ENCODE peak calls at places on chromosome 16, in eight cellular contexts. One of them, this sample, is unnamed.

GRCh38 chr16:84368327-84368996 is at the start of gene ATP2C2:
- DNase-seq in HCT116: peak; percentile 51
- DNase-seq in SK-N-SH: peak; percentile 38
- DNase-seq in H1: peak; percentile 66
- DNase-seq in fibroblast of lung: no peak
- DNase-seq in H9: peak; percentile 92
- DNase-seq in GM23248: no peak
- DNase-seq in trophoblast cell: peak; percentile 33
- DNase-seq in this sample: peak; percentile 91

GRCh38 chr16:16966439-16966838 is 504.3 kb downstream of the XYLT1 start:
- DNase-seq in fibroblast of lung: no peak
- DNase-seq in H9: no peak
- DNase-seq in GM23248: no peak
- DNase-seq in H1: no peak
- DNase-seq in trophoblast cell: no peak
- DNase-seq in HCT116: no peak
- DNase-seq in SK-N-SH: no peak
- DNase-seq in this sample: no peak

GRCh38 chr16:27404163-27404823 is 2.3 kb downstream of the IL21R start:
- DNase-seq in H9: no peak
- DNase-seq in GM23248: no peak
- DNase-seq in fibroblast of lung: no peak
- DNase-seq in HCT116: no peak
- DNase-seq in H1: no peak
- DNase-seq in trophoblast cell: no peak
- DNase-seq in SK-N-SH: no peak
- DNase-seq in this sample: no peak

GRCh38 chr16:81592353-81592866 is 147.8 kb downstream of the CMIP start:
- DNase-seq in H1: no peak
- DNase-seq in H9: no peak
- DNase-seq in fibroblast of lung: no peak
- DNase-seq in SK-N-SH: no peak
- DNase-seq in trophoblast cell: no peak
- DNase-seq in HCT116: no peak
- DNase-seq in GM23248: no peak
- DNase-seq in this sample: peak; percentile 89

GRCh38 chr16:19102187-19102872 is 11.4 kb upstream of the ITPRIPL2 start:
- DNase-seq in GM23248: peak; percentile 42
- DNase-seq in SK-N-SH: no peak
- DNase-seq in HCT116: no peak
- DNase-seq in H9: no peak
- DNase-seq in H1: no peak
- DNase-seq in trophoblast cell: peak; percentile 23
- DNase-seq in fibroblast of lung: no peak
- DNase-seq in this sample: no peak

GRCh38 chr16:55700961-55701360 is 45.2 kb downstream of the SLC6A2 start:
- DNase-seq in GM23248: peak; percentile 3
- DNase-seq in trophoblast cell: peak; percentile 75
- DNase-seq in fibroblast of lung: no peak
- DNase-seq in H9: no peak
- DNase-seq in SK-N-SH: no peak
- DNase-seq in HCT116: no peak
- DNase-seq in H1: no peak
- DNase-seq in this sample: no peak

GRCh38 chr16:57355898-57356414 is 2.6 kb upstream of the CCL22 start:
- DNase-seq in GM23248: no peak
- DNase-seq in H1: no peak
- DNase-seq in H9: no peak
- DNase-seq in SK-N-SH: no peak
- DNase-seq in HCT116: no peak
- DNase-seq in trophoblast cell: no peak
- DNase-seq in fibroblast of lung: no peak
- DNase-seq in this sample: no peak

GRCh38 chr16:13756411-13756810 is 163.5 kb upstream of the ERCC4 start:
- DNase-seq in trophoblast cell: no peak
- DNase-seq in fibroblast of lung: no peak
- DNase-seq in GM23248: no peak
- DNase-seq in HCT116: no peak
- DNase-seq in H1: no peak
- DNase-seq in SK-N-SH: no peak
- DNase-seq in H9: no peak
- DNase-seq in this sample: no peak

GRCh38 chr16:74773431-74774222 is 993 bp downstream of the FA2H start:
- DNase-seq in GM23248: no peak
- DNase-seq in fibroblast of lung: no peak
- DNase-seq in SK-N-SH: no peak
- DNase-seq in H9: no peak
- DNase-seq in H1: no peak
- DNase-seq in trophoblast cell: no peak
- DNase-seq in HCT116: no peak
- DNase-seq in this sample: peak; percentile 42

GRCh38 chr16:4358831-4359561 is 7.9 kb upstream of the PAM16 start:
- DNase-seq in trophoblast cell: no peak
- DNase-seq in fibroblast of lung: peak; percentile 34
- DNase-seq in SK-N-SH: peak; percentile 93
- DNase-seq in H9: peak; percentile 82
- DNase-seq in HCT116: no peak
- DNase-seq in GM23248: peak; percentile 63
- DNase-seq in H1: no peak
- DNase-seq in this sample: peak; percentile 56

GRCh38 chr16:27239026-27239425 is 29.5 kb downstream of the NSMCE1 start:
- DNase-seq in fibroblast of lung: no peak
- DNase-seq in trophoblast cell: no peak
- DNase-seq in GM23248: no peak
- DNase-seq in HCT116: no peak
- DNase-seq in H1: no peak
- DNase-seq in H9: no peak
- DNase-seq in SK-N-SH: no peak
- DNase-seq in this sample: no peak

GRCh38 chr16:22664132-22664531 is 149.8 kb upstream of the HS3ST2 start:
- DNase-seq in H1: no peak
- DNase-seq in GM23248: no peak
- DNase-seq in trophoblast cell: no peak
- DNase-seq in fibroblast of lung: no peak
- DNase-seq in SK-N-SH: no peak
- DNase-seq in H9: peak; percentile 27
- DNase-seq in HCT116: no peak
- DNase-seq in this sample: no peak

GRCh38 chr16:59719121-59719520 is 985.0 kb upstream of the GOT2 start:
- DNase-seq in H1: no peak
- DNase-seq in GM23248: peak; percentile 43
- DNase-seq in fibroblast of lung: peak; percentile 35
- DNase-seq in HCT116: no peak
- DNase-seq in H9: no peak
- DNase-seq in trophoblast cell: no peak
- DNase-seq in SK-N-SH: no peak
- DNase-seq in this sample: no peak

GRCh38 chr16:85357323-85357722 is 245.1 kb upstream of the CIBAR2 start:
- DNase-seq in HCT116: no peak
- DNase-seq in H1: no peak
- DNase-seq in fibroblast of lung: no peak
- DNase-seq in SK-N-SH: no peak
- DNase-seq in trophoblast cell: no peak
- DNase-seq in GM23248: no peak
- DNase-seq in H9: no peak
- DNase-seq in this sample: no peak

GRCh38 chr16:56658476-56658875 is 717 bp downstream of the MT1F start:
- DNase-seq in trophoblast cell: no peak
- DNase-seq in H1: no peak
- DNase-seq in fibroblast of lung: no peak
- DNase-seq in SK-N-SH: no peak
- DNase-seq in H9: no peak
- DNase-seq in GM23248: no peak
- DNase-seq in HCT116: no peak
- DNase-seq in this sample: no peak

GRCh38 chr16:75216576-75216975 is 2.2 kb upstream of the CTRB1 start:
- DNase-seq in H9: no peak
- DNase-seq in HCT116: no peak
- DNase-seq in H1: no peak
- DNase-seq in trophoblast cell: peak; percentile 63
- DNase-seq in GM23248: no peak
- DNase-seq in fibroblast of lung: no peak
- DNase-seq in SK-N-SH: no peak
- DNase-seq in this sample: no peak

GRCh38 chr16:23274968-23275367 is 27.1 kb upstream of the SCNN1B start:
- DNase-seq in fibroblast of lung: no peak
- DNase-seq in H1: no peak
- DNase-seq in SK-N-SH: no peak
- DNase-seq in trophoblast cell: no peak
- DNase-seq in H9: peak; percentile 48
- DNase-seq in GM23248: no peak
- DNase-seq in HCT116: peak; percentile 56
- DNase-seq in this sample: no peak

GRCh38 chr16:67966549-67967182 is 1.8 kb downstream of the SLC12A4 start:
- DNase-seq in H1: no peak
- DNase-seq in fibroblast of lung: peak; percentile 28
- DNase-seq in H9: peak; percentile 88
- DNase-seq in trophoblast cell: peak; percentile 33
- DNase-seq in SK-N-SH: no peak
- DNase-seq in HCT116: peak; percentile 24
- DNase-seq in GM23248: peak; percentile 61
- DNase-seq in this sample: no peak

GRCh38 chr16:80725566-80726162 is 78.7 kb downstream of the CDYL2 start:
- DNase-seq in H9: no peak
- DNase-seq in HCT116: no peak
- DNase-seq in H1: no peak
- DNase-seq in fibroblast of lung: no peak
- DNase-seq in GM23248: no peak
- DNase-seq in trophoblast cell: peak; percentile 78
- DNase-seq in SK-N-SH: no peak
- DNase-seq in this sample: no peak

GRCh38 chr16:847151-847550 is 46.6 kb upstream of the GNG13 start:
- DNase-seq in HCT116: no peak
- DNase-seq in H9: no peak
- DNase-seq in fibroblast of lung: no peak
- DNase-seq in SK-N-SH: no peak
- DNase-seq in trophoblast cell: no peak
- DNase-seq in GM23248: no peak
- DNase-seq in H1: no peak
- DNase-seq in this sample: no peak
- H3K9ac ChIP-seq in HCT116: no peak overlapping the region
- H3K9ac ChIP-seq in H9: no peak overlapping the region
- H3K9ac ChIP-seq in fibroblast of lung: no peak overlapping the region
- H3K9ac ChIP-seq in SK-N-SH: no peak overlapping the region
- H3K9ac ChIP-seq in trophoblast cell: no peak overlapping the region
- H3K9ac ChIP-seq in GM23248: no peak overlapping the region
- H3K9ac ChIP-seq in H1: no peak overlapping the region
- H3K9ac ChIP-seq in this sample: no peak overlapping the region

GRCh38 chr16:72517154-72517553 is 345.2 kb upstream of the PMFBP1 start:
- DNase-seq in fibroblast of lung: no peak
- DNase-seq in HCT116: no peak
- DNase-seq in GM23248: no peak
- DNase-seq in trophoblast cell: no peak
- DNase-seq in H9: no peak
- DNase-seq in SK-N-SH: no peak
- DNase-seq in H1: no peak
- DNase-seq in this sample: no peak
- H3K9ac ChIP-seq in fibroblast of lung: no peak overlapping the region
- H3K9ac ChIP-seq in HCT116: no peak overlapping the region
- H3K9ac ChIP-seq in GM23248: no peak overlapping the region
- H3K9ac ChIP-seq in trophoblast cell: no peak overlapping the region
- H3K9ac ChIP-seq in H9: no peak overlapping the region
- H3K9ac ChIP-seq in SK-N-SH: no peak overlapping the region
- H3K9ac ChIP-seq in H1: no peak overlapping the region
- H3K9ac ChIP-seq in this sample: no peak overlapping the region

GRCh38 chr16:21646091-21646490 is 6.3 kb downstream of the IGSF6 start:
- DNase-seq in HCT116: no peak
- DNase-seq in SK-N-SH: no peak
- DNase-seq in H9: no peak
- DNase-seq in trophoblast cell: no peak
- DNase-seq in fibroblast of lung: no peak
- DNase-seq in GM23248: peak; percentile 41
- DNase-seq in H1: no peak
- DNase-seq in this sample: no peak
- H3K9ac ChIP-seq in HCT116: no peak overlapping the region
- H3K9ac ChIP-seq in SK-N-SH: no peak overlapping the region
- H3K9ac ChIP-seq in H9: no peak overlapping the region
- H3K9ac ChIP-seq in trophoblast cell: no peak overlapping the region
- H3K9ac ChIP-seq in fibroblast of lung: no peak overlapping the region
- H3K9ac ChIP-seq in GM23248: peak overlapping the region; percentile 74
- H3K9ac ChIP-seq in H1: no peak overlapping the region
- H3K9ac ChIP-seq in this sample: no peak overlapping the region

GRCh38 chr16:89575247-89576172 is at the start of gene CPNE7:
- DNase-seq in trophoblast cell: no peak
- DNase-seq in HCT116: no peak
- DNase-seq in H9: no peak
- DNase-seq in GM23248: peak; percentile 61
- DNase-seq in fibroblast of lung: no peak
- DNase-seq in SK-N-SH: peak; percentile 55
- DNase-seq in H1: no peak
- DNase-seq in this sample: no peak

GRCh38 chr16:89577055-89577759 is 1.6 kb downstream of the CPNE7 start:
- DNase-seq in GM23248: peak; percentile 45
- DNase-seq in SK-N-SH: no peak
- DNase-seq in fibroblast of lung: no peak
- DNase-seq in HCT116: no peak
- DNase-seq in H1: no peak
- DNase-seq in trophoblast cell: no peak
- DNase-seq in H9: no peak
- DNase-seq in this sample: no peak

GRCh38 chr16:89573826-89574680 is 1.5 kb upstream of the CPNE7 start:
- DNase-seq in GM23248: no peak
- DNase-seq in HCT116: no peak
- DNase-seq in H1: no peak
- DNase-seq in H9: no peak
- DNase-seq in trophoblast cell: no peak
- DNase-seq in fibroblast of lung: no peak
- DNase-seq in SK-N-SH: no peak
- DNase-seq in this sample: no peak

GRCh38 chr16:89574681-89575246 is 794 bp upstream of the CPNE7 start:
- DNase-seq in H9: peak; percentile 85
- DNase-seq in trophoblast cell: peak; percentile 19
- DNase-seq in SK-N-SH: no peak
- DNase-seq in fibroblast of lung: peak; percentile 75
- DNase-seq in HCT116: peak; percentile 57
- DNase-seq in H1: no peak
- DNase-seq in GM23248: peak; percentile 93
- DNase-seq in this sample: peak; percentile 57

DNA sequence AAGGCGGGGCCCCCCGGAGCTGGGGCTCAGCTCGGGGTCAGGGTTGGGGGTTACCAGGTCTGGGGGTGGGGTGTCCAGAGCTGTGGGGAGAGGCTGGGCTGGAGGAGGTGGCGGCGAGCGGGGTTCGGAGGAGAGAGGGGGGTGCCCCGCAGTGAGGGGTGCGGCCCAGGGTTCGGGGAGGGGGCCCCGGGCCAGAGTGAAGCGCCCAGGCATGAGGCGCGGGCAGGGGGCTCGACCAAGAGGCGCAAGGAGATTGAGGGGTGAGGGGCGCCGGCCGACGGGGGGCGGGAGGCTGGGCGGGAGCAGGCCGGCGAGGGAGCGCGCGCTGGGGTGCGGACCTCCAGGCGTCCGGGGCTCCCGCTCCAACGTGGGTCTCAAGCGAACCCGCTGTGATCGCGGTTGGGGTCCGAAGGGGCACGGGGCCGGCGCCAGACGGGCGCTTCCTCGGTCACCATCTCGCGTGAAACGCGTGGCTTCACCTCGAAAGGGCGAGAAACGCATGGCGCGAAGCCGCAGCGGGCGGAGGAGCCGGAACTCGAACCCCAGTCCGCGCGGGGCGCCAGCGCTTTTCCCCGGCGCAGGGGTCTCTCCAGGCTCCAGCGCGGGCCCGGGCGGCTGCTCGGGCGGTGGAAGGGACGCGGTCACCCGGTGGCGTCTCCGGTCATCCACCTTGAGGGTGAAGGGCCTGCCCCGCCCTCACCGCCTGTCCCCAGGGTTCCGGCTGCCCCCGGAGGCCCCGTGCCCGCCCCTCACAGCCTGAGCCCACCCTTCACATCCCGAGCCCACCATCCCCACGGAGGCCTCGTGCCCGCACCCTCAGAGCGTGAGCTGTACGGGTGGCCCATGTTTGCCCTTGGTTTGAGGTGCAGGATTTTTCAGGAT is 856 bp downstream of the CPNE7 start:
- DNase-seq in HCT116: no peak
- DNase-seq in SK-N-SH: no peak
- DNase-seq in fibroblast of lung: no peak
- DNase-seq in trophoblast cell: no peak
- DNase-seq in GM23248: no peak
- DNase-seq in H9: no peak
- DNase-seq in H1: no peak
- DNase-seq in this sample: no peak
- H3K9ac ChIP-seq in HCT116: peak overlapping the region; percentile 99
- H3K9ac ChIP-seq in SK-N-SH: no peak overlapping the region
- H3K9ac ChIP-seq in fibroblast of lung: peak overlapping the region; percentile 62
- H3K9ac ChIP-seq in trophoblast cell: no peak overlapping the region
- H3K9ac ChIP-seq in GM23248: peak overlapping the region; percentile 20
- H3K9ac ChIP-seq in H9: no peak overlapping the region
- H3K9ac ChIP-seq in H1: peak overlapping the region; percentile 8
- H3K9ac ChIP-seq in this sample: no peak overlapping the region

This sample was measured in colonic mucosa.